ENCODE peak calls at places on chromosomes 3 and 15, in four cellular contexts. B, V, P and G are unnamed samples.

GRCh38 chr3:9222956-9223639 is 26.3 kb downstream of the SRGAP3 start:
- DNase-seq in V (no peak), P (no peak), B (no peak), G (no peak)

GRCh38 chr3:98972720-98973119 is 71.2 kb upstream of the DCBLD2 start:
- DNase-seq in B (no peak), V (no peak), P (no peak), G (no peak)

GRCh38 chr3:52437326-52438103 is 7.4 kb downstream of the SEMA3G start:
- DNase-seq in P (no peak), B (no peak), V (no peak), G (no peak)

GRCh38 chr3:148746053-148746452 is 48.4 kb downstream of the AGTR1 start:
- DNase-seq in V (no peak), P (no peak), B (no peak), G (no peak)

GRCh38 chr3:183775781-183776180 is 49.6 kb downstream of the MAP6D1 start:
- DNase-seq in B (no peak), P (no peak), V (no peak), G (no peak)

GRCh38 chr3:193805448-193805847 is 212.4 kb downstream of the OPA1 start:
- DNase-seq in V (no peak), B (no peak), P (peak), G (no peak)

GRCh38 chr3:125357032-125357658 is 18.0 kb downstream of the ZNF148 start:
- DNase-seq in B (no peak), V (peak), P (peak), G (peak)

GRCh38 chr3:10017636-10018292 is 8.5 kb upstream of the FANCD2 start:
- DNase-seq in V (no peak), B (no peak), P (peak), G (no peak)

GRCh38 chr3:189262746-189263145 is 91.0 kb downstream of the TPRG1 start:
- DNase-seq in B (no peak), V (no peak), P (no peak), G (no peak)

GRCh38 chr3:37074178-37074577 is 80.9 kb downstream of the MLH1 start:
- DNase-seq in B (no peak), P (peak), V (peak), G (no peak)

GRCh38 chr15:55829826-55830225 is 86.9 kb upstream of the PRTG start:
- DNase-seq in V (no peak), B (no peak), P (no peak), G (no peak)

GRCh38 chr15:83685864-83686263 is 31.9 kb downstream of the ADAMTSL3 start:
- DNase-seq in B (no peak), V (no peak), P (no peak), G (no peak)

GRCh38 chr3:61493339-61493738 is 68.0 kb upstream of the PTPRG start:
- DNase-seq in B (no peak), P (no peak), V (no peak), G (no peak)

GRCh38 chr15:87805117-87805820 is 451.3 kb downstream of the NTRK3 start:
- DNase-seq in V (no peak), B (no peak), P (no peak), G (no peak)

GRCh38 chr3:127799476-127800222 is 22.7 kb downstream of the MGLL start:
- DNase-seq in B (no peak), V (no peak), P (peak), G (no peak)

GRCh38 chr15:78139564-78139963 is 8.3 kb upstream of the CIB2 start:
- DNase-seq in B (no peak), P (no peak), V (no peak), G (no peak)

GRCh38 chr3:24128195-24129005 is 183.3 kb downstream of the NR1D2 start:
- DNase-seq in B (no peak), V (no peak), P (peak), G (no peak)

GRCh38 chr15:64619880-64620839 is 155.2 kb downstream of the RBPMS2 start:
- DNase-seq in P (peak), B (no peak), V (no peak), G (no peak)

GRCh38 chr3:100158877-100159563 is 44.7 kb upstream of the FILIP1L start:
- DNase-seq in V (no peak), P (no peak), B (no peak), G (no peak)

GRCh38 chr3:97864-98263 is 98.7 kb upstream of the CHL1 start:
- DNase-seq in B (no peak), V (no peak), P (no peak), G (no peak)

GRCh38 chr15:38074029-38074428 is 139.6 kb downstream of the TMCO5A start:
- DNase-seq in B (no peak), V (no peak), P (no peak), G (no peak)

GRCh38 chr3:119973276-119973675 is 121.0 kb downstream of the GSK3B start:
- DNase-seq in P (peak), V (peak), B (no peak), G (no peak)

DNA sequence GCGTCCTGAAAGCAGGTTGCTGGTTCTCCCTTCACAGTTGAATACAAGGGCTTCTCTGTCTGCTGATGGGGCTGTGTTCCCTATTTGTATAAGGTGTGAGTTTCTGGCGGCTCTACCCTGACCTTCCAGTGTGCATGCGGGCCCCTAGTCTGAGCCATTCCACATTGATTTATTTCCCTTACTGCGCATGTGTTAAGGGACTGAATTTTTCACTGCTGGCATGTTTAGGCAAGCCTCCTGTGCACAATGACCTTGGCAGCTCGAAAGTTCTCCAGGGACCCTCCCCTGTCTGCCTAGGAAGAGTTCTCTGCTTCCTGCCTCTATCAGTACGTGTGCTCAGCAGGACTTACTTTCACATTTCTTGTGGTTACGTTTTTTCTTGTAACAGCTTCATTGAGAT is 11.4 kb downstream of the TRAK1 start:
- DNase-seq in B (no peak), V (no peak), P (no peak), G (no peak)
- H2BK120ac ChIP-seq in B (no peak), V (no peak), P (peak), G (no peak)

GRCh38 chr3:29141912-29142262 is 139.0 kb upstream of the RBMS3 start:
- DNase-seq in P (no peak), B (no peak), V (peak), G (no peak)
- H2BK120ac ChIP-seq in P (peak), B (no peak), V (no peak), G (no peak)

GRCh38 chr3:114411811-114412803 is 118.3 kb downstream of the TIGIT start:
- DNase-seq in V (no peak), B (no peak), P (peak), G (no peak)
- H2BK120ac ChIP-seq in V (no peak), B (no peak), P (peak), G (no peak)

GRCh38 chr15:101133181-101133460 is 118.7 kb downstream of the CHSY1 start:
- DNase-seq in P (no peak), B (no peak), V (no peak), G (no peak)
- H2BK120ac ChIP-seq in P (no peak), B (no peak), V (no peak), G (no peak)

GRCh38 chr15:40047413-40048154 is 8.6 kb upstream of the SRP14 start:
- DNase-seq in P (peak), B (no peak), V (no peak), G (no peak)
- H2BK120ac ChIP-seq in P (peak), B (no peak), V (no peak), G (no peak)

GRCh38 chr3:150483226-150483625 is 63.1 kb downstream of the SERP1 start:
- DNase-seq in P (no peak), B (no peak), V (peak), G (no peak)
- H2BK120ac ChIP-seq in P (no peak), B (no peak), V (no peak), G (no peak)

GRCh38 chr3:129618186-129618820 is 11.8 kb upstream of the PLXND1 start:
- DNase-seq in V (no peak), B (no peak), P (no peak), G (no peak)
- H2BK120ac ChIP-seq in V (no peak), B (no peak), P (no peak), G (no peak)

GRCh38 chr15:85794598-85795319 is at the start of gene KLHL25:
- DNase-seq in B (peak), V (peak), P (peak), G (peak)
- H2BK120ac ChIP-seq in B (peak), V (peak), P (peak), G (no peak)

GRCh38 chr15:66796343-66796742 is 94.3 kb downstream of the SMAD6 start:
- DNase-seq in V (no peak), B (no peak), P (no peak), G (no peak)
- H2BK120ac ChIP-seq in V (no peak), B (no peak), P (peak), G (no peak)

GRCh38 chr15:75866916-75867315 is 23.7 kb downstream of the UBE2Q2 start:
- DNase-seq in V (peak), P (no peak), B (no peak), G (no peak)

GRCh38 chr15:75864213-75865059 is 21.2 kb downstream of the UBE2Q2 start:
- DNase-seq in V (no peak), B (no peak), P (peak), G (no peak)

GRCh38 chr15:75862796-75863195 is 19.5 kb downstream of the UBE2Q2 start:
- DNase-seq in P (no peak), V (no peak), B (no peak), G (no peak)

GRCh38 chr15:75857886-75858285 is 14.6 kb downstream of the UBE2Q2 start:
- DNase-seq in B (no peak), V (no peak), P (no peak), G (no peak)

GRCh38 chr15:75861750-75862402 is 18.6 kb downstream of the UBE2Q2 start:
- DNase-seq in P (peak), B (no peak), V (no peak), G (no peak)
- H2BK120ac ChIP-seq in P (no peak), B (no peak), V (no peak), G (no peak)